ENCODE peak calls at places on chromosome 22, in eight cellular contexts. W is MCF 10A; T is NCI-H1092 treated with DMSO at 0.1 percent for 48 hours; B is T-helper 2 cell; Q is activated T-helper 9 cell treated with anti-CD3 and anti-CD28 coated beads, Interleukin-2, amount 50 U/mL, for 16 hours; E is kidney glomerular epithelial cell; U is NCI-H510A treated with DMSO at 0.1 percent for 48 hours; S is epithelial cell of esophagus. G is an unnamed sample.
A peak's percentile ranks its signal among the peaks of the same experiment; 100 is the strongest.

GRCh38 chr22:37880668-37881440 is 25.2 kb upstream of the MICALL1 start:
- DNase-seq in U (no peak), Q (no peak), T (no peak), E (no peak), S (peak; percentile 68), B (no peak), W (peak; percentile 40), G (no peak)

GRCh38 chr22:44928064-44928463 is 81.7 kb downstream of the PHF21B start:
- DNase-seq in E (no peak), Q (no peak), W (no peak), S (no peak), U (no peak), B (no peak), T (no peak), G (no peak)

GRCh38 chr22:30235687-30236170 is 10.8 kb downstream of the LIF start:
- DNase-seq in S (peak; percentile 68), B (no peak), Q (no peak), T (no peak), W (peak; percentile 57), E (peak; percentile 99), U (peak; percentile 31), G (peak; percentile 82)

GRCh38 chr22:24937114-24937513 is 9.4 kb downstream of the LHFPL7 start:
- DNase-seq in U (peak; percentile 38), S (peak; percentile 55), B (no peak), E (peak; percentile 38), Q (no peak), T (peak; percentile 60), W (peak; percentile 51), G (no peak)

GRCh38 chr22:41782751-41783150 is 17.7 kb upstream of the CCDC134 start:
- DNase-seq in T (no peak), S (no peak), E (no peak), B (no peak), W (no peak), U (no peak), Q (no peak), G (peak; percentile 77)

GRCh38 chr22:31948002-31948401 is 3.7 kb downstream of the YWHAH start:
- DNase-seq in W (no peak), Q (no peak), E (no peak), B (no peak), S (no peak), T (no peak), U (no peak), G (no peak)

GRCh38 chr22:38034278-38034882 is 22.8 kb upstream of the PICK1 start:
- DNase-seq in T (no peak), E (peak; percentile 78), W (peak; percentile 92), S (peak; percentile 90), Q (no peak), B (no peak), U (no peak), G (peak; percentile 58)

GRCh38 chr22:22061085-22062077 is 78.8 kb upstream of the TOP3B start:
- DNase-seq in T (peak; percentile 12), W (peak; percentile 69), S (peak; percentile 45), E (no peak), B (no peak), Q (no peak), U (no peak), G (peak; percentile 78)

GRCh38 chr22:44691796-44692661 is 10.0 kb upstream of the PRR5 start:
- DNase-seq in W (no peak), B (no peak), T (no peak), U (peak; percentile 16), E (peak; percentile 2), Q (no peak), S (peak; percentile 83), G (no peak)

GRCh38 chr22:44425356-44425755 is 72.7 kb downstream of the RTL6 start:
- DNase-seq in S (no peak), T (no peak), W (no peak), U (no peak), E (no peak), B (no peak), Q (no peak), G (no peak)

GRCh38 chr22:48208894-48209293 is 1446.4 kb downstream of the TBC1D22A start:
- DNase-seq in Q (no peak), W (no peak), T (no peak), B (no peak), S (no peak), E (no peak), U (no peak), G (no peak)

GRCh38 chr22:27122561-27122960 is 465.2 kb downstream of the MIAT start:
- DNase-seq in S (no peak), Q (no peak), E (no peak), U (no peak), W (no peak), B (no peak), T (no peak), G (no peak)

GRCh38 chr22:22552630-22553029 is 6.4 kb downstream of the PRAME start:
- DNase-seq in U (no peak), W (no peak), E (no peak), B (no peak), S (no peak), Q (no peak), T (peak; percentile 35), G (peak; percentile 33)

GRCh38 chr22:46807458-46807857 is 45.0 kb downstream of the TBC1D22A start:
- DNase-seq in B (no peak), S (no peak), E (no peak), T (no peak), W (no peak), U (no peak), Q (no peak), G (no peak)

GRCh38 chr22:49768511-49768910 is 59.2 kb downstream of the BRD1 start:
- DNase-seq in S (no peak), T (no peak), B (no peak), Q (no peak), W (no peak), E (no peak), U (no peak), G (no peak)

GRCh38 chr22:31162015-31162765 is 2.2 kb downstream of the RNF185 start:
- DNase-seq in U (no peak), S (no peak), B (no peak), W (no peak), E (peak; percentile 19), T (no peak), Q (no peak), G (no peak)

GRCh38 chr22:42939941-42940653 is 74.9 kb downstream of the PACSIN2 start:
- DNase-seq in E (peak; percentile 77), W (peak; percentile 89), Q (no peak), T (no peak), U (peak; percentile 34), B (no peak), S (peak; percentile 86), G (no peak)

GRCh38 chr22:20228055-20228938 is 39.8 kb downstream of the RTN4R start:
- DNase-seq in S (no peak), B (no peak), E (no peak), U (no peak), T (no peak), W (no peak), Q (no peak), G (no peak)

GRCh38 chr22:19986011-19986409 is 30.6 kb downstream of the ARVCF start:
- DNase-seq in E (no peak), T (no peak), U (no peak), S (no peak), B (no peak), W (no peak), Q (no peak), G (no peak)

GRCh38 chr22:31943976-31944699 is at the start of gene YWHAH:
- DNase-seq in S (peak; percentile 93), W (peak; percentile 92), B (peak; percentile 74), T (peak; percentile 94), Q (peak; percentile 84), U (peak; percentile 76), E (peak; percentile 91), G (peak; percentile 94)

GRCh38 chr22:38412435-38413084 is 42.4 kb downstream of the KCNJ4 start:
- DNase-seq in S (no peak), U (no peak), T (no peak), W (no peak), Q (peak; percentile 18), B (peak; percentile 31), E (no peak), G (no peak)

GRCh38 chr22:27804683-27805297 is 3.2 kb upstream of the MN1 start:
- DNase-seq in U (peak; percentile 27), T (peak; percentile 39), Q (peak; percentile 6), W (peak; percentile 51), S (peak; percentile 71), E (peak; percentile 60), B (no peak), G (peak; percentile 40)

GRCh38 chr22:49239264-49240015 is 588.2 kb downstream of the BRD1 start:
- DNase-seq in W (no peak), T (no peak), S (no peak), U (no peak), B (no peak), Q (no peak), E (no peak), G (no peak)

GRCh38 chr22:17580461-17581031 is 17.2 kb downstream of the SLC25A18 start:
- DNase-seq in Q (no peak), B (no peak), S (no peak), T (no peak), U (no peak), W (no peak), E (no peak), G (no peak)

GRCh38 chr22:44369241-44369652 is 56.5 kb upstream of the SHISAL1 start:
- DNase-seq in S (no peak), T (no peak), Q (no peak), B (no peak), W (no peak), E (no peak), U (no peak), G (no peak)

GRCh38 chr22:17628304-17629166 is at the start of gene ATP6V1E1:
- DNase-seq in W (peak; percentile 97), E (peak; percentile 96), B (peak; percentile 83), Q (peak; percentile 93), S (peak; percentile 98), U (peak; percentile 84), T (peak; percentile 96), G (peak; percentile 99)

GRCh38 chr22:25637032-25637431 is 72.6 kb downstream of the GRK3 start:
- DNase-seq in B (no peak), S (no peak), E (no peak), W (no peak), U (no peak), Q (no peak), T (no peak), G (no peak)

GRCh38 chr22:23775779-23776375 is 3.2 kb downstream of the MMP11 start:
- DNase-seq in S (no peak), W (no peak), E (no peak), Q (no peak), B (no peak), U (no peak), T (no peak), G (no peak)

GRCh38 chr22:48753752-48754517 is 1073.7 kb downstream of the BRD1 start:
- DNase-seq in B (no peak), E (no peak), W (no peak), S (no peak), Q (no peak), U (no peak), T (no peak), G (no peak)

GRCh38 chr22:19105867-19106802 is 16.1 kb downstream of the DGCR2 start:
- DNase-seq in B (no peak), E (no peak), U (no peak), S (no peak), W (peak; percentile 35), T (no peak), Q (peak; percentile 15), G (peak; percentile 57)

GRCh38 chr22:20128902-20129746 is 2.5 kb upstream of the ZDHHC8 start:
- DNase-seq in Q (peak; percentile 31), B (peak; percentile 20), E (no peak), S (peak; percentile 53), T (no peak), W (peak; percentile 35), U (no peak), G (peak; percentile 79)

GRCh38 chr22:44180706-44181032 is at the start of gene PARVG:
- DNase-seq in B (no peak), T (no peak), S (peak; percentile 36), U (no peak), Q (no peak), W (peak; percentile 13), E (no peak), G (no peak)

GRCh38 chr22:45923812-45924211 is 53.1 kb downstream of the WNT7B start:
- DNase-seq in E (peak; percentile 39), W (no peak), S (no peak), B (no peak), Q (no peak), U (no peak), T (no peak), G (no peak)

GRCh38 chr22:38471237-38471636 is 3.3 kb downstream of the KDELR3 start:
- DNase-seq in S (no peak), U (no peak), E (no peak), T (no peak), W (no peak), B (no peak), Q (no peak), G (no peak)

G was measured in cerebellar cortex.